ENCODE peak calls at places on chromosomes 5 and 9, in ten cellular contexts. X is effector memory CD4-positive, alpha-beta T cell; N is endothelial cell; Y is activated CD8-positive, alpha-beta memory T cell treated with anti-CD3 and anti-CD28 coated beads, Interleukin-2, amount 50 U/mL, for 48 hours; P is GM12865; I is ovary; L is ascending aorta; O is left colon; V is iris pigment epithelial cell; Q is KBM-7. W is an unnamed sample.

GRCh38 chr5:73157399-73158303 is 15.3 kb upstream of the TMEM174 start:
- DNase-seq in I (no peak), Q (no peak), V (no peak), P (no peak), N (no peak), Y (no peak), L (no peak), O (no peak), X (no peak), W (no peak)

GRCh38 chr9:97717866-97718265 is 20.7 kb upstream of the XPA start:
- DNase-seq in X (no peak), P (no peak), L (no peak), Q (no peak), N (no peak), I (no peak), O (no peak), Y (no peak), V (no peak), W (no peak)

GRCh38 chr9:108412755-108413154 is 443.0 kb downstream of the ACTL7B start:
- DNase-seq in V (peak; percentile 8), P (peak; percentile 15), X (no peak), O (no peak), N (peak; percentile 31), Q (peak; percentile 1), Y (no peak), L (no peak), I (no peak), W (peak; percentile 15)

GRCh38 chr5:67303356-67303755 is 106.8 kb upstream of the CD180 start:
- DNase-seq in Y (no peak), I (no peak), P (no peak), O (no peak), V (peak; percentile 63), N (no peak), L (no peak), X (no peak), Q (no peak), W (no peak)

GRCh38 chr9:90044710-90045151 is 439.9 kb downstream of the GADD45G start:
- DNase-seq in L (no peak), I (no peak), Y (no peak), Q (no peak), P (no peak), O (no peak), X (no peak), V (no peak), N (no peak), W (no peak)

GRCh38 chr9:2120926-2121689 is 106.0 kb downstream of the SMARCA2 start:
- DNase-seq in P (no peak), Q (no peak), I (no peak), O (no peak), X (no peak), L (no peak), Y (no peak), N (no peak), V (peak; percentile 69), W (no peak)

GRCh38 chr5:150092159-150092787 is 5.9 kb upstream of the CSF1R start:
- DNase-seq in V (no peak), P (peak; percentile 37), Q (no peak), N (no peak), O (no peak), Y (no peak), X (no peak), L (no peak), I (no peak), W (no peak)

GRCh38 chr9:132864691-132865090 is 13.4 kb downstream of the AK8 start:
- DNase-seq in V (no peak), L (no peak), X (no peak), P (no peak), N (no peak), O (no peak), I (no peak), Y (no peak), Q (no peak), W (no peak)

GRCh38 chr5:97182571-97183099 is 412 bp downstream of the RIOK2 start:
- DNase-seq in Q (no peak), L (no peak), X (no peak), V (peak; percentile 61), Y (no peak), N (no peak), I (no peak), P (peak; percentile 10), O (no peak), W (no peak)

GRCh38 chr9:111825468-111826145 is 30.9 kb upstream of the SHOC1 start:
- DNase-seq in Y (no peak), I (no peak), P (no peak), V (peak; percentile 70), O (no peak), X (no peak), Q (no peak), N (no peak), L (no peak), W (no peak)

GRCh38 chr5:169805527-169805934 is 168.5 kb downstream of the DOCK2 start:
- DNase-seq in Y (peak; percentile 79), I (no peak), L (no peak), V (no peak), P (peak; percentile 95), Q (peak; percentile 51), O (no peak), X (no peak), N (no peak), W (no peak)

GRCh38 chr5:1795506-1795905 is 4.1 kb downstream of the MRPL36 start:
- DNase-seq in Y (no peak), Q (no peak), L (no peak), V (no peak), O (no peak), P (no peak), X (no peak), I (no peak), N (no peak), W (no peak)

GRCh38 chr9:114356792-114357191 is 27.1 kb downstream of the ORM2 start:
- DNase-seq in L (no peak), X (no peak), Y (no peak), Q (no peak), V (no peak), N (no peak), O (peak; percentile 10), I (no peak), P (no peak), W (no peak)

GRCh38 chr5:172383231-172383802 is 71.0 kb downstream of the SH3PXD2B start:
- DNase-seq in Y (no peak), N (no peak), Q (no peak), I (no peak), L (no peak), X (no peak), V (peak; percentile 83), O (peak; percentile 57), P (no peak), W (no peak)